ENCODE peak calls at places on chromosomes 3 and 15, in nine cellular contexts. U, Q, N, A, Y, M, X, P and R are unnamed samples.

GRCh38 chr15:76935620-76936019 is 4.1 kb downstream of the RCN2 start:
- DNase-seq in Y (no peak), P (no peak), M (peak; percentile 63), X (no peak), Q (no peak), U (peak; percentile 77), N (no peak), A (no peak), R (peak; percentile 78)

GRCh38 chr3:126418661-126419131 is 24.0 kb downstream of the CFAP100 start:
- DNase-seq in N (no peak), P (no peak), M (no peak), A (no peak), Y (no peak), U (no peak), Q (no peak), X (no peak), R (no peak)

GRCh38 chr3:8336456-8336855 is 165.2 kb upstream of the LMCD1 start:
- DNase-seq in U (no peak), Y (no peak), M (no peak), P (no peak), A (no peak), N (no peak), Q (no peak), X (no peak), R (no peak)

GRCh38 chr3:4980229-4981159 is 1.3 kb downstream of the BHLHE40 start:
- DNase-seq in Q (peak; percentile 94), U (no peak), X (peak; percentile 95), P (peak; percentile 91), A (peak; percentile 62), Y (peak; percentile 96), N (peak; percentile 76), M (peak; percentile 75), R (peak; percentile 67)

GRCh38 chr3:144429719-144430121 is 458.1 kb downstream of the DIPK2A start:
- DNase-seq in X (no peak), P (no peak), Q (no peak), U (no peak), M (no peak), N (no peak), Y (peak; percentile 13), A (no peak), R (no peak)

GRCh38 chr3:149506540-149506939 is 32.0 kb downstream of the TM4SF4 start:
- DNase-seq in X (no peak), Y (peak; percentile 50), U (no peak), A (no peak), P (no peak), Q (no peak), N (no peak), M (no peak), R (no peak)

GRCh38 chr15:97961067-97961954 is 808 bp downstream of the ARRDC4 start:
- DNase-seq in X (peak; percentile 66), P (peak; percentile 76), M (no peak), U (no peak), Y (no peak), N (no peak), Q (peak; percentile 59), A (peak; percentile 1), R (no peak)

GRCh38 chr3:58058654-58059263 is 50.5 kb downstream of the FLNB start:
- DNase-seq in A (no peak), Q (no peak), U (no peak), P (no peak), N (no peak), X (no peak), M (no peak), Y (peak; percentile 91), R (no peak)

GRCh38 chr15:91553455-91553854 is 300.1 kb upstream of the SLCO3A1 start:
- DNase-seq in N (no peak), U (no peak), P (no peak), A (no peak), M (no peak), Q (no peak), X (no peak), Y (no peak), R (no peak)

GRCh38 chr3:178967184-178967532 is 104.5 kb downstream of the ZMAT3 start:
- DNase-seq in U (no peak), N (no peak), Y (no peak), A (no peak), Q (no peak), X (no peak), P (no peak), M (no peak), R (peak; percentile 75)

GRCh38 chr3:178964551-178964950 is 107.1 kb downstream of the ZMAT3 start:
- DNase-seq in A (no peak), M (no peak), Y (no peak), P (no peak), U (no peak), X (no peak), Q (no peak), N (no peak), R (no peak)

GRCh38 chr3:178971614-178972013 is 100.0 kb downstream of the ZMAT3 start:
- DNase-seq in X (no peak), Y (no peak), P (no peak), Q (peak; percentile 44), U (peak; percentile 21), A (peak; percentile 58), M (no peak), N (no peak), R (no peak)

GRCh38 chr3:178968996-178969700 is 102.5 kb downstream of the ZMAT3 start:
- DNase-seq in M (peak; percentile 14), X (no peak), U (no peak), Y (no peak), A (no peak), N (no peak), P (no peak), Q (no peak), R (peak; percentile 70)

GRCh38 chr3:178966299-178967183 is 105.1 kb downstream of the ZMAT3 start:
- DNase-seq in Y (peak; percentile 38), M (no peak), Q (peak; percentile 17), X (no peak), N (no peak), A (peak; percentile 29), U (peak; percentile 18), P (no peak), R (peak; percentile 62)
- TF ChIP-seq CTCF in Y (peak; percentile 77), M (peak; percentile 57), Q (peak; percentile 77), X (peak; percentile 30), N (peak; percentile 81), A (peak; percentile 35), U (peak; percentile 41), P (peak; percentile 49), R (peak; percentile 89)

GRCh38 chr3:18751514-18751913 is 326.4 kb upstream of the SATB1 start:
- DNase-seq in Y (no peak), Q (no peak), P (no peak), M (no peak), X (no peak), N (no peak), A (no peak), U (no peak), R (peak; percentile 91)
- TF ChIP-seq CTCF in Y (no peak), Q (no peak), P (no peak), M (no peak), X (no peak), N (no peak), A (no peak), U (no peak), R (no peak)

DNA sequence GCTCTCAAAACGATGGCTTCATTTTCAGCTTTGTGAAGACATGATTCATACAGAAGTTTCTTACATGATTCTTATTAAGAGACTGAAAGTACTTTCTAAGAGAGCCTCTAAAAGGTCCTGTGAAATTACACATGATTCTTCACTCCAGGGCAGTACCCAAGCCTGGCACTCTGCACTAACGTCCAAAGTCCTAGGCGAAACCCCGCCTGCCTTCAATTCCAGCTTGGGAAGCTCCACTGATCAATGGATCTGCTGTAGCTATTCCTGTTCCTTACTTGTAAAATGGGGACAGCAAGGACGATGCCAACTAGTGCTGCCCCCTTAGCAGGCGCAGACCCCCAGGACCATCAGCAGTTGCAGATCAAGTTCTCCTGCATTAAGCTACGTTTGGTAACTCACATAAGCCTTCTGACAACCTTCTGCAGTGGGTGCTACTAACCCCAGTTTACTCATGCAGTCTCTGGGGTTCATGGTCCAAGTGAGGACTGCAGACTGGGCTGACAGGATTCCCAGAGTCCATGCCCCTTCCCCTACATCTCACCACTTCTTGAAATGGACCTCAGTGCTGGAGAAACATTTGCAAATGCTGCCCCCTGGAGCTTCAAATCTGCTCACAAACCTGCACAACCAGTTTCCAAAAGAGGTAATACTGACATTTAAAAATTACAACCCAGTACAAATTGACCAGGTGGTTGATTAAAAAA is 10.6 kb downstream of the CHCHD4 start:
- DNase-seq in N (no peak), X (no peak), U (no peak), P (no peak), A (no peak), Q (peak; percentile 66), M (no peak), Y (no peak), R (no peak)
- TF ChIP-seq CTCF in N (peak; percentile 64), X (no peak), U (no peak), P (no peak), A (peak; percentile 28), Q (peak; percentile 58), M (no peak), Y (peak; percentile 12), R (peak; percentile 57)

DNA sequence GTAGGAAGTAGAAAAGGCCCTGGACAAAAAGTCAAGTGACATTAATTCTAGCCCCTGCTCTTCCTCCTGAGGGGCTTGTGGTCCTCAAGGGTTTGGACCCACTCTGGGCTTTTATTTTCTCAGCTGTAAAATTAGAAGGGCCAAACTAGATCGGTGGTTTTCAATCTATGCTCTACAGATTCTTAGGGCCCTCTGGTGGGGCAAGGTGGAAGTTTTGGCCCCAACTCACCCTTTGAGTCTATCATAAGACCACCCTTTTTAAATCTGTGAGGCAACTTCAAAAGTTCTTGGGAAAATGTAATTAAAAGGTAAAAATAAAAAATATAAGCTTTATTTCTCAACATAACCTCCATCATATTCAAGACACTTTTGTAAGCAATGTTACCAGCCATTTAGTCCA is 25.6 kb upstream of the CFAP161 start:
- DNase-seq in U (no peak), P (no peak), A (no peak), Y (no peak), M (no peak), N (peak; percentile 16), Q (no peak), X (no peak), R (peak; percentile 38)
- TF ChIP-seq CTCF in U (peak; percentile 29), P (peak; percentile 56), A (peak; percentile 67), Y (peak; percentile 53), M (peak; percentile 59), N (peak; percentile 59), Q (peak; percentile 11), X (peak; percentile 28), R (peak; percentile 81)

DNA sequence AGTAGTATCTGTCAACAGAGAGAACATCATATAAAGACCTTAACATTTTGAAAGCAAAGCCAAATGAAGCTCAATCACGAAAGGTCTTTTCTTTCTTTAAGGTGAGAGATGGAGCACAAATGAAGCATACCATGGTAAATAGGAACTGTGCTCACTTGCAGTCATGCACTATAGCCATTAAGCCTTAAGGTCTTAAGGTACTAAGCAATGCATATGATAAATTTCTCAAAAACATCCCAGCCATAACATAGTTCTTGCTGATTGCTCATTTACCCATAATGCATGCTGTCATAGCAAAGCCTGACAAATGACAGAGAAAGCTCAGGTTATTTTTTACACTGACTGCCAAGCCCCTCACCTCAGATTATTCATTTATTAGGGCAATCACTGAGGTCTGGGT is 214.5 kb downstream of the MECOM start:
- DNase-seq in A (no peak), Q (no peak), M (no peak), Y (no peak), U (no peak), N (no peak), P (no peak), X (no peak), R (no peak)
- TF ChIP-seq CTCF in A (no peak), Q (no peak), M (no peak), Y (no peak), U (no peak), N (no peak), P (no peak), X (no peak), R (no peak)

GRCh38 chr3:31858439-31858838 is 122.6 kb downstream of the OSBPL10 start:
- DNase-seq in U (no peak), X (no peak), A (no peak), P (no peak), M (peak; percentile 46), Q (no peak), Y (no peak), N (no peak), R (peak; percentile 74)
- TF ChIP-seq CTCF in U (no peak), X (no peak), A (no peak), P (no peak), M (peak; percentile 59), Q (no peak), Y (no peak), N (no peak), R (peak; percentile 72)